ENCODE peak calls at places on chromosomes 16 and 17, in five cellular contexts. V, X, W, D and A are unnamed samples.

GRCh38 chr17:17870292-17870691 is 33.5 kb upstream of the SREBF1 start:
- DNase-seq in V (peak), X (no peak), W (no peak), D (no peak), A (no peak)

GRCh38 chr17:351436-351713 is 1.2 kb downstream of the RPH3AL start:
- DNase-seq in V (no peak), X (no peak), W (no peak), D (no peak), A (no peak)

GRCh38 chr16:52837251-52837650 is 215.4 kb downstream of the CHD9NB start:
- DNase-seq in V (no peak), X (no peak), W (no peak), D (no peak), A (no peak)

GRCh38 chr17:57549468-57549867 is 195.6 kb downstream of the CCDC182 start:
- DNase-seq in V (no peak), X (no peak), W (no peak), D (no peak), A (no peak)

GRCh38 chr17:19897108-19897854 is 29.5 kb upstream of the ULK2 start:
- DNase-seq in V (no peak), X (peak), W (peak), D (no peak), A (peak)

GRCh38 chr17:1644493-1645206 is 882 bp downstream of the SCARF1 start:
- DNase-seq in V (no peak), X (no peak), W (peak), D (no peak), A (no peak)

GRCh38 chr16:82580293-82580900 is 46.4 kb upstream of the CDH13 start:
- DNase-seq in V (peak), X (peak), W (peak), D (no peak), A (no peak)

GRCh38 chr17:8644507-8644902 is 14.0 kb upstream of the MYH10 start:
- DNase-seq in V (no peak), X (no peak), W (no peak), D (no peak), A (no peak)

GRCh38 chr17:29614345-29615047 is 8.2 kb downstream of the CORO6 start:
- DNase-seq in V (no peak), X (no peak), W (no peak), D (no peak), A (no peak)

GRCh38 chr17:78781339-78782304 is at the start of gene CYTH1:
- DNase-seq in V (peak), X (peak), W (peak), D (no peak), A (no peak)

GRCh38 chr17:64778367-64779290 is 116.5 kb upstream of the SMURF2 start:
- DNase-seq in V (peak), X (no peak), W (peak), D (no peak), A (no peak)
- H3K4me3 ChIP-seq in V (peak), X (peak), W (no peak), D (no peak), A (peak)

GRCh38 chr16:89061086-89061485 is 32.6 kb upstream of the ACSF3 start:
- DNase-seq in V (no peak), X (no peak), W (no peak), D (no peak), A (no peak)
- H3K4me3 ChIP-seq in V (no peak), X (no peak), W (no peak), D (no peak), A (no peak)

GRCh38 chr16:8958344-8958808 is 5.3 kb downstream of the USP7 start:
- DNase-seq in V (peak), X (peak), W (no peak), D (no peak), A (peak)
- H3K4me3 ChIP-seq in V (peak), X (no peak), W (no peak), D (peak), A (no peak)

GRCh38 chr16:56515665-56516064 is 4.2 kb downstream of the BBS2 start:
- DNase-seq in V (no peak), X (peak), W (no peak), D (no peak), A (no peak)

GRCh38 chr16:56514845-56515244 is 5.0 kb downstream of the BBS2 start:
- DNase-seq in V (no peak), X (no peak), W (no peak), D (no peak), A (no peak)

GRCh38 chr16:56518435-56518834 is 1.4 kb downstream of the BBS2 start:
- DNase-seq in V (no peak), X (no peak), W (no peak), D (no peak), A (no peak)

GRCh38 chr16:56519459-56520250 is at the start of gene BBS2:
- DNase-seq in V (peak), X (peak), W (peak), D (peak), A (peak)

GRCh38 chr16:56517206-56517605 is 2.6 kb downstream of the BBS2 start:
- DNase-seq in V (no peak), X (no peak), W (no peak), D (no peak), A (no peak)
- H3K4me3 ChIP-seq in V (no peak), X (no peak), W (no peak), D (no peak), A (no peak)

DNA sequence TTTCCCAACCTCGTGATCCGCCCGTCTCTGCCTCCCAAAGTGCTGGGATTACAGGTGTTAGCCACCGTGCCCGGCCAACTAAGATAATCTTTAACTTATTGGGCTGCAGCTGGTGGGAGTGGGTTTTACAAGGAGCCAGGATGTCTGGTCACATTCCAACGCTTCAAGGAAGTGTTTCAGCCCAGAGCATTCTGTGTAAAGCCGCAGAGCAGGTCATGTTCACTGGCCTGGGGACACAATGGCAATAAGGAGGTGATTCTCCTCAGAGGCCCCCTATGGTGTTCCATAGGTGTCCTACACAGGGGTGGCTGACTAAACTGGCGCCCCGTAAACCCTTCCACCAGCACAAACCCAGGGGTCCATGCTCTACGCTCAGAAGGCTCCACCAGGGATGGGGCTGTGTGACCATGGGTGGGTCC is 1.2 kb downstream of the QPRT start:
- DNase-seq in V (no peak), X (no peak), W (peak), D (no peak), A (no peak)
- H3K4me3 ChIP-seq in V (peak), X (no peak), W (no peak), D (no peak), A (peak)

GRCh38 chr16:70683146-70683944 is 2.5 kb downstream of the MTSS2 start:
- DNase-seq in V (no peak), X (no peak), W (no peak), D (no peak), A (no peak)
- H3K4me3 ChIP-seq in V (no peak), X (no peak), W (no peak), D (peak), A (peak)

DNA sequence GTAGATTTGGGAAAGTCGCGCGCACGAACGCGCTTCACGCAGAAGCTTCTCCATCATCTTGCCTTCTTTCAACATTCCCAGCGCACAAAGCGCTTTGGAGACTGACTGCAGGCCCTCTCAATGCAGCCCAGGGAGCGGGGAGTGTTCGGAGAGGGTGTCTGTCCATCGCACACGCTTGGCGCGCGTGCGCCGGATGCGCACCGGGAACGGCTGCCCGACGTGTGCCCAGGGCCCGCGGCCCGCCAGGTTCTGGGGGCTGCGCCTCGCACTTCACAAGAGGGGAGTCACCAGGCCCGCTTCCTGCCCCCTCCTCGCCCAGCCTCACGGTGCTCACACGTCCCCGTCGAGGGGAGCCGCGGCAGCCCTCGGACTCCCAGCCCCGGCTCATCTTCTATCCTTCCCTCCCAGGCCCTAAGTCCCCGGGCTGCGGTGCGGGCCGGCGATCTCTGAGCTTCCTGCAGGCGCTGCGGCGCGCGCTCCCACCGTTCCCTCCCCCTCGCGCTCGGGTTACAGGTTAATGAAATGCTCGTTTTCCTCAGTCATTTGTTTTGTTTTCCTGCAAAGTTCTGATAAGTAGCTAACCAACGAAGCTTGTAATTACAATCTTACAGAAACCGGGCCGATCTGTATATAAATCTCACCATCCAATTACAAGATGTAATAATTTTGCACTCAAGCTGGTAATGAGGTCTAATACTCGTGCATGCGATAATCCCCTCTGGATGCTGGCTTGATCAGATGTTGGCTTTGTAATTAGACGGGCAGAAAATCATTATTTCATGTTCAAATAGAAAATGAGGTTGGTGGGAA is 2.9 kb upstream of the IRX3 start:
- DNase-seq in V (no peak), X (no peak), W (no peak), D (no peak), A (no peak)
- H3K4me3 ChIP-seq in V (no peak), X (no peak), W (no peak), D (no peak), A (no peak)